ENCODE peak calls at places on chromosomes 13 and 19, in four cellular contexts. H, A, F and M are unnamed samples.

GRCh38 chr19:46601318-46602224 is at the start of gene CALM3:
- DNase-seq in H (no peak), A (no peak), F (no peak), M (no peak)

GRCh38 chr13:72204291-72204690 is 337.3 kb upstream of the DACH1 start:
- DNase-seq in H (no peak), A (no peak), F (no peak), M (no peak)

GRCh38 chr19:39506944-39507714 is 7.8 kb upstream of the SELENOV start:
- DNase-seq in H (peak), A (peak), F (peak), M (peak)

GRCh38 chr19:45515081-45515624 is 7.9 kb downstream of the VASP start:
- DNase-seq in H (no peak), A (no peak), F (no peak), M (no peak)

GRCh38 chr19:32651729-32652140 is 23.2 kb downstream of the ANKRD27 start:
- DNase-seq in H (peak), A (peak), F (peak), M (peak)

GRCh38 chr19:5948697-5949564 is 29.0 kb downstream of the RANBP3 start:
- DNase-seq in H (no peak), A (no peak), F (no peak), M (no peak)

GRCh38 chr13:38905081-38905480 is 85.5 kb downstream of the STOML3 start:
- DNase-seq in H (no peak), A (no peak), F (no peak), M (no peak)

GRCh38 chr19:18499055-18499775 is 22.7 kb downstream of the ELL start:
- DNase-seq in H (no peak), A (no peak), F (no peak), M (no peak)

GRCh38 chr13:102707465-102707864 is 12.6 kb upstream of the METTL21C start:
- DNase-seq in H (peak), A (no peak), F (no peak), M (no peak)

GRCh38 chr19:38739440-38740251 is 4.6 kb downstream of the CAPN12 start:
- DNase-seq in H (no peak), A (no peak), F (no peak), M (no peak)

GRCh38 chr13:99352351-99353271 is 45.4 kb upstream of the GPR183 start:
- DNase-seq in H (no peak), A (no peak), F (no peak), M (no peak)

GRCh38 chr13:26707122-26708006 is 53.2 kb downstream of the GPR12 start:
- DNase-seq in H (peak), A (peak), F (peak), M (peak)

GRCh38 chr19:7729831-7730285 is 2.1 kb downstream of the CLEC4G start:
- DNase-seq in H (no peak), A (peak), F (no peak), M (no peak)

GRCh38 chr13:101417043-101417406 is 717 bp upstream of the NALCN start:
- DNase-seq in H (peak), A (no peak), F (no peak), M (peak)

GRCh38 chr19:30358319-30358718 is 13.9 kb upstream of the ZNF536 start:
- DNase-seq in H (no peak), A (no peak), F (no peak), M (no peak)

GRCh38 chr13:33838567-33839131 is 20.7 kb downstream of the RFC3 start:
- DNase-seq in H (peak), A (no peak), F (no peak), M (no peak)

GRCh38 chr13:30720470-30720869 is 14.9 kb upstream of the ALOX5AP start:
- DNase-seq in H (no peak), A (no peak), F (no peak), M (no peak)

GRCh38 chr19:43430142-43430710 is 15.5 kb downstream of the TEX101 start:
- DNase-seq in H (no peak), A (peak), F (no peak), M (peak)

GRCh38 chr19:752652-753517 is 2.0 kb downstream of the MISP start:
- DNase-seq in H (peak), A (no peak), F (no peak), M (no peak)

GRCh38 chr19:750640-751423 is at the start of gene MISP:
- DNase-seq in H (no peak), A (no peak), F (no peak), M (no peak)

GRCh38 chr19:749811-750210 is 1.1 kb upstream of the MISP start:
- DNase-seq in H (no peak), A (no peak), F (no peak), M (no peak)

GRCh38 chr19:754530-754929 is 3.6 kb downstream of the MISP start:
- DNase-seq in H (no peak), A (no peak), F (no peak), M (no peak)

GRCh38 chr19:751501-752341 is 809 bp downstream of the MISP start:
- DNase-seq in H (peak), A (peak), F (no peak), M (peak)
- H3K56ac ChIP-seq in H (no peak), A (no peak), F (no peak), M (peak)

GRCh38 chr13:20911037-20911436 is 8.5 kb upstream of the XPO4 start:
- DNase-seq in H (no peak), A (no peak), F (no peak), M (no peak)
- H3K56ac ChIP-seq in H (no peak), A (no peak), F (no peak), M (no peak)

GRCh38 chr19:33910922-33911321 is 114.3 kb downstream of the KCTD15 start:
- DNase-seq in H (no peak), A (no peak), F (no peak), M (no peak)
- H3K56ac ChIP-seq in H (no peak), A (no peak), F (no peak), M (no peak)

DNA sequence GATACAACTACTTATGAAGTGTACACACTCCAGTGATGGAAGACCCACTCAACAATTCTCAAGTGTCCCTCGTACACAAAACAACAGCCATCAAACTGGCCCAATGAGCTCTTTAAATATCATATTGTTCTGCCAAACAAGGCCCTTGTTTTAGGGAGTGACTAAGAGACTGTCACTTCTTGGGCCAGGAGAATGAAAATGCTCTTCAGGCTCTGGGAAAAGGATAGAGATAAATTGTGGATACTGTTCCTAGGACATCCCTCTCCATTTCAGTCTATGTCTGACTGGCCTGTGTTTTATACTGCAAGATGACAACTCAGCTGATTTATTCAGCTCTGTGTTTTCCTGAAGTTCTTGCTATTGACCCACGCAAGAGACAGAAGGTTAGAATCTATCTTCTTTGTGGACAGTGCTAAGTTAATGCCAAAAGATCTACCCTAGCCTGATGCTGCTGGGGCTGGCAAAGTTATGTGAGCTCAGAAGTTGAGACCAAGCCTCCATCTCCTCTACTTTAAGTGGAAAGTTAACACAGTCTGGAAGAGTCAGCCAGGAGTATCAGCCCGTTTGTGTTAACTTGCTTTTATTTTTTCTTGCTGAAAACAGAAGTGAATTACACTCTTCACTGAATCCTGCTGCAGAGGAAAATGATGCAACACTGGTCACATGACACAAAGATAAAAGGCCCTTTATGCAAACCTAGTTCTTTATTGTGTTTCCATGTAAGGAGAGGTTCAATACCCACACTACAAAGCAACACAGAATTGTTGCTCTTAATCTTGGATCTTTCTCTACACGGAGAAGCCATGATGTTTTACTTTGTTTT is 14.6 kb downstream of the FRY start:
- DNase-seq in H (peak), A (no peak), F (no peak), M (peak)
- H3K56ac ChIP-seq in H (no peak), A (no peak), F (no peak), M (peak)

GRCh38 chr19:58572026-58572817 is 913 bp downstream of the MZF1 start:
- DNase-seq in H (no peak), A (no peak), F (no peak), M (no peak)
- H3K56ac ChIP-seq in H (no peak), A (no peak), F (no peak), M (peak)

DNA sequence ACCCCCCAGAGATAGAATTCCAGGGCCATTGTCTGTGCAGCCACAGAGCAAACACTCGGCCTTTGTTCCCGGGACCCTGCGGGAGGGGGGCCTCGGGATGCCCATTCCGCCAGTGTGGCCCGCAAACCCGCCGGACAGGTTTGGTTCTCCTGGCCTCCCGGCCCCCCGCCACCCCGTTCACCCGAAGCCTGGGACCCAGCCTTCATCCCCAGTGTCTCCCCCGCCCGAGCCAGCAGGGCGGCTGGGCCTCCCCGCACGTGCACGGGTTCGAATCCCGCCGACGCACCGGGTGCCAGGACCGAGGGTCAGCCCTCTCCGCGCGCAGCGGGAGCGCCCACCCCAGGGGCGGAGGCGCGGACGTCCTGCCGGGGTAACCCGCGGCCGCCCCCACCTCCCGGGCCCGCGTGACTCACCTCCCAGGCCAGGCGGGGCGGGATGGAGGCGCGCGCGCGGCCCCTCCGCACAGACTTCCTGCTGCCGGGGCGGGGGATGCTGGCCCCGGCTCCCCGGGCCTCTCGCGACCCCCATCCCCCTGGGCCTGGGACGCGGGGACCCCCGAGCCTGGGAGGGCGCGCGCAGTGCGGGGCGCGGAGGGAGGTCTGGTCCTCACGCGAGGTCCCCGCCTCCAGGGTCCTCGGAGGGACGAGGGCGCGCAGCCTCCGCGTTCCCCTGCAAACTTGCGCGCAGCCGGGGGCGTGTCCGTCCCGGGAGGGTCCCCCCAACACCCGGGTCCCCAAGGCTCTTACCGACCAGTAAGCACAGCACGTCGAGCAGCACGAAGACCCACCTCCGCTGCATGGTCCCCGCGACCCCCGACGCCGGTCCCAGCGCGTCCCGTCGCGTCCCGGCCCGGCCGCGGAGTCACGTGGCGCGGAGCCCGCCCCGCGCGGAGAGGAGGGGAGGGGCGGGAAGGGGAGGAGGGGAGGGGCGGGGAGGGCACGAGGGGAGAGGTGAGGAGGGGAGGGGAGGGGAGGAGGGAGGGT is at the start of gene PLPP2:
- DNase-seq in H (no peak), A (peak), F (peak), M (peak)
- H3K56ac ChIP-seq in H (no peak), A (no peak), F (peak), M (peak)

GRCh38 chr13:43981091-43981490 is 101.4 kb downstream of the LACC1 start:
- DNase-seq in H (no peak), A (peak), F (peak), M (peak)
- H3K56ac ChIP-seq in H (no peak), A (no peak), F (no peak), M (no peak)

GRCh38 chr19:28489126-28489660 is 723.8 kb downstream of the UQCRFS1 start:
- DNase-seq in H (no peak), A (peak), F (no peak), M (peak)
- H3K56ac ChIP-seq in H (no peak), A (no peak), F (no peak), M (no peak)

GRCh38 chr19:16370671-16371391 is 46.2 kb downstream of the KLF2 start:
- DNase-seq in H (no peak), A (no peak), F (no peak), M (no peak)
- H3K56ac ChIP-seq in H (no peak), A (no peak), F (no peak), M (no peak)